ENCODE peak calls at places on chromosome 5, in eight cellular contexts. W is amniotic stem cell; F is activated naive CD4-positive, alpha-beta T cell treated with anti-CD3 and anti-CD28 coated beads, Interleukin-2, amount 50 U/mL, for 16 hours; Q is HT1080; Y is GM23248; X is CD8-positive, alpha-beta T cell; Z is WERI-Rb-1; S is AG04450. C is an unnamed sample.

GRCh38 chr5:109743770-109744212 is 54.1 kb downstream of the MAN2A1 start:
- DNase-seq in W (peak; percentile 77), F (no peak), Q (peak; percentile 92), Y (peak; percentile 97), X (no peak), Z (no peak), S (peak; percentile 71), C (no peak)

GRCh38 chr5:33738967-33739366 is 152.8 kb downstream of the ADAMTS12 start:
- DNase-seq in W (no peak), F (no peak), Q (no peak), Y (no peak), X (no peak), Z (no peak), S (no peak), C (no peak)

GRCh38 chr5:135230326-135230925 is 168.6 kb downstream of the MACROH2A1 start:
- DNase-seq in W (no peak), F (no peak), Q (peak; percentile 51), Y (peak; percentile 92), X (no peak), Z (no peak), S (no peak), C (peak; percentile 76)

GRCh38 chr5:64690417-64691151 is at the start of gene SHISAL2B:
- DNase-seq in W (no peak), F (no peak), Q (peak; percentile 17), Y (peak; percentile 31), X (no peak), Z (peak; percentile 68), S (no peak), C (peak; percentile 43)

GRCh38 chr5:139481580-139482049 is 943 bp downstream of the STING1 start:
- DNase-seq in W (no peak), F (no peak), Q (peak; percentile 57), Y (peak; percentile 79), X (no peak), Z (no peak), S (no peak), C (peak; percentile 70)

GRCh38 chr5:142722146-142722545 is 36.3 kb upstream of the FGF1 start:
- DNase-seq in W (no peak), F (no peak), Q (no peak), Y (no peak), X (no peak), Z (no peak), S (no peak), C (no peak)

GRCh38 chr5:28402590-28403301 is 1364.4 kb upstream of the CDH9 start:
- DNase-seq in W (no peak), F (no peak), Q (no peak), Y (no peak), X (no peak), Z (no peak), S (no peak), C (no peak)

GRCh38 chr5:150419630-150420270 is 7.0 kb upstream of the CD74 start:
- DNase-seq in W (no peak), F (no peak), Q (no peak), Y (no peak), X (no peak), Z (no peak), S (no peak), C (no peak)

GRCh38 chr5:150517272-150518152 is 9.6 kb downstream of the NDST1 start:
- DNase-seq in W (peak; percentile 79), F (no peak), Q (peak; percentile 91), Y (peak; percentile 98), X (no peak), Z (no peak), S (peak; percentile 85), C (peak; percentile 82)

GRCh38 chr5:113202904-113203716 is 226.5 kb downstream of the DCP2 start:
- DNase-seq in W (no peak), F (no peak), Q (peak; percentile 40), Y (peak; percentile 46), X (no peak), Z (peak; percentile 99), S (no peak), C (no peak)

GRCh38 chr5:52870448-52870847 is 82.7 kb downstream of the ITGA1 start:
- DNase-seq in W (no peak), F (no peak), Q (no peak), Y (peak; percentile 35), X (no peak), Z (peak; percentile 36), S (no peak), C (no peak)

GRCh38 chr5:143405063-143405746 is 1.7 kb upstream of the NR3C1 start:
- DNase-seq in W (peak; percentile 75), F (peak; percentile 89), Q (peak; percentile 82), Y (peak; percentile 91), X (peak; percentile 92), Z (peak; percentile 93), S (peak; percentile 50), C (peak; percentile 91)

GRCh38 chr5:159481751-159482150 is 151.5 kb upstream of the IL12B start:
- DNase-seq in W (no peak), F (no peak), Q (no peak), Y (no peak), X (no peak), Z (no peak), S (no peak), C (no peak)

GRCh38 chr5:128201065-128201926 is 117.7 kb downstream of the SLC12A2 start:
- DNase-seq in W (peak; percentile 36), F (peak; percentile 84), Q (peak; percentile 63), Y (peak; percentile 85), X (peak; percentile 84), Z (peak; percentile 87), S (no peak), C (peak; percentile 87)

GRCh38 chr5:116766470-116766947 is 191.9 kb upstream of the SEMA6A start:
- DNase-seq in W (no peak), F (no peak), Q (peak; percentile 94), Y (peak; percentile 26), X (no peak), Z (no peak), S (no peak), C (no peak)

GRCh38 chr5:95901676-95902646 is 59.7 kb downstream of the ELL2 start:
- DNase-seq in W (no peak), F (no peak), Q (peak; percentile 88), Y (peak; percentile 85), X (no peak), Z (no peak), S (no peak), C (no peak)

GRCh38 chr5:179553875-179554274 is 3.5 kb downstream of the RUFY1 start:
- DNase-seq in W (no peak), F (no peak), Q (peak; percentile 83), Y (peak; percentile 81), X (no peak), Z (no peak), S (no peak), C (no peak)

GRCh38 chr5:153623906-153624765 is 133.7 kb downstream of the GRIA1 start:
- DNase-seq in W (no peak), F (no peak), Q (peak; percentile 60), Y (peak; percentile 46), X (no peak), Z (no peak), S (no peak), C (no peak)

GRCh38 chr5:139566611-139567010 is 5.5 kb downstream of the UBE2D2 start:
- DNase-seq in W (no peak), F (no peak), Q (no peak), Y (peak; percentile 48), X (no peak), Z (no peak), S (no peak), C (no peak)

GRCh38 chr5:33994845-33995244 is 10.4 kb upstream of the SLC45A2 start:
- DNase-seq in W (no peak), F (no peak), Q (peak; percentile 28), Y (peak; percentile 72), X (no peak), Z (no peak), S (no peak), C (no peak)

GRCh38 chr5:103800728-103801127 is 238.1 kb upstream of the NUDT12 start:
- DNase-seq in W (no peak), F (no peak), Q (no peak), Y (no peak), X (no peak), Z (no peak), S (no peak), C (no peak)

GRCh38 chr5:90055831-90056328 is 353.7 kb downstream of the CETN3 start:
- DNase-seq in W (no peak), F (no peak), Q (peak; percentile 39), Y (peak; percentile 6), X (no peak), Z (no peak), S (peak; percentile 33), C (no peak)

GRCh38 chr5:172646716-172647285 is 5.7 kb downstream of the NEURL1B start:
- DNase-seq in W (no peak), F (no peak), Q (no peak), Y (peak; percentile 28), X (no peak), Z (peak; percentile 54), S (no peak), C (no peak)

GRCh38 chr5:15105799-15106393 is 234.3 kb upstream of the ANKH start:
- DNase-seq in W (no peak), F (no peak), Q (peak; percentile 67), Y (peak; percentile 70), X (no peak), Z (peak; percentile 75), S (no peak), C (no peak)

GRCh38 chr5:149857499-149857898 is 87.1 kb downstream of the PDE6A start:
- DNase-seq in W (no peak), F (no peak), Q (peak; percentile 97), Y (no peak), X (no peak), Z (no peak), S (no peak), C (peak; percentile 74)

GRCh38 chr5:72166070-72166979 is 59.0 kb downstream of the MAP1B start:
- DNase-seq in W (no peak), F (no peak), Q (no peak), Y (peak; percentile 72), X (no peak), Z (peak; percentile 35), S (no peak), C (no peak)

GRCh38 chr5:83965431-83965830 is 244.8 kb upstream of the HAPLN1 start:
- DNase-seq in W (no peak), F (no peak), Q (no peak), Y (no peak), X (no peak), Z (no peak), S (no peak), C (no peak)

GRCh38 chr5:55993013-55993412 is 1.8 kb downstream of the IL6ST start:
- DNase-seq in W (no peak), F (no peak), Q (no peak), Y (peak; percentile 51), X (no peak), Z (no peak), S (no peak), C (no peak)

GRCh38 chr5:150484964-150485769 is 22.8 kb upstream of the NDST1 start:
- DNase-seq in W (no peak), F (no peak), Q (no peak), Y (peak; percentile 38), X (no peak), Z (no peak), S (no peak), C (no peak)

GRCh38 chr5:172766287-172767104 is 4.5 kb downstream of the DUSP1 start:
- DNase-seq in W (peak; percentile 72), F (no peak), Q (peak; percentile 71), Y (peak; percentile 91), X (peak; percentile 40), Z (no peak), S (no peak), C (peak; percentile 70)

GRCh38 chr5:140225396-140225795 is 50.4 kb downstream of the CYSTM1 start:
- DNase-seq in W (no peak), F (no peak), Q (no peak), Y (peak; percentile 19), X (no peak), Z (no peak), S (no peak), C (no peak)

GRCh38 chr5:116454417-116454927 is 120.2 kb downstream of the SEMA6A start:
- DNase-seq in W (peak; percentile 79), F (no peak), Q (peak; percentile 82), Y (peak; percentile 90), X (no peak), Z (no peak), S (peak; percentile 78), C (no peak)

GRCh38 chr5:38807570-38808461 is 38.0 kb upstream of the OSMR start:
- DNase-seq in W (no peak), F (no peak), Q (peak; percentile 46), Y (peak; percentile 68), X (no peak), Z (no peak), S (no peak), C (no peak)

GRCh38 chr5:88689662-88690351 is 193.2 kb downstream of the MEF2C start:
- DNase-seq in W (no peak), F (no peak), Q (no peak), Y (peak; percentile 44), X (no peak), Z (no peak), S (no peak), C (no peak)

C was measured in lower lobe of right lung.